ENCODE peak calls at places on chromosomes 2 and 18, in eight cellular contexts. E, Q, V, T, N, K, G and C are unnamed samples.

GRCh38 chr2:240888890-240889573 is 6.9 kb downstream of the MAB21L4 start:
- DNase-seq in T (no peak), Q (no peak), G (no peak), V (no peak), K (no peak), E (no peak), N (no peak), C (peak; percentile 30)

GRCh38 chr2:156883828-156884615 is 373.5 kb upstream of the GALNT5 start:
- DNase-seq in V (no peak), N (no peak), T (no peak), E (peak; percentile 3), K (peak; percentile 28), Q (no peak), G (no peak), C (no peak)

GRCh38 chr2:72144746-72145657 is 2.7 kb downstream of the CYP26B1 start:
- DNase-seq in Q (peak; percentile 54), E (peak; percentile 96), G (no peak), V (peak; percentile 15), T (peak; percentile 58), N (peak; percentile 48), K (no peak), C (no peak)

GRCh38 chr18:31659574-31660149 is 24.7 kb downstream of the B4GALT6 start:
- DNase-seq in V (no peak), T (no peak), Q (no peak), N (no peak), K (no peak), E (no peak), G (no peak), C (no peak)

GRCh38 chr2:81194581-81194980 is 890.0 kb upstream of the LRRTM1 start:
- DNase-seq in K (no peak), E (no peak), Q (no peak), G (no peak), V (no peak), N (no peak), T (no peak), C (peak; percentile 38)

GRCh38 chr2:148614332-148615049 is 30.1 kb upstream of the EPC2 start:
- DNase-seq in K (peak; percentile 65), T (peak; percentile 65), V (peak; percentile 20), Q (peak; percentile 65), G (peak; percentile 8), E (peak; percentile 4), N (no peak), C (peak; percentile 50)

GRCh38 chr2:235217814-235218213 is 266.0 kb downstream of the SH3BP4 start:
- DNase-seq in G (no peak), Q (no peak), T (no peak), V (no peak), N (no peak), K (no peak), E (no peak), C (no peak)

GRCh38 chr18:3273042-3273441 is 11.1 kb downstream of the MYL12B start:
- DNase-seq in Q (no peak), E (no peak), N (no peak), V (no peak), K (no peak), G (no peak), T (no peak), C (no peak)

GRCh38 chr2:135662088-135662487 is 79.6 kb upstream of the UBXN4 start:
- DNase-seq in V (no peak), K (peak; percentile 52), Q (no peak), E (no peak), N (no peak), G (no peak), T (peak; percentile 26), C (no peak)

GRCh38 chr2:157497603-157498314 is 53.9 kb upstream of the CYTIP start:
- DNase-seq in V (no peak), T (peak; percentile 65), Q (no peak), G (no peak), K (peak; percentile 36), N (no peak), E (peak; percentile 5), C (no peak)

GRCh38 chr2:173631123-173631450 is 276.4 kb downstream of the CDCA7 start:
- DNase-seq in E (peak; percentile 13), N (peak; percentile 44), K (no peak), V (no peak), G (no peak), T (peak; percentile 24), Q (no peak), C (no peak)

GRCh38 chr2:233174131-233174530 is 77.3 kb upstream of the ATG16L1 start:
- DNase-seq in V (no peak), E (no peak), K (no peak), N (no peak), Q (no peak), G (no peak), T (no peak), C (no peak)

GRCh38 chr2:38653715-38654494 is 12.0 kb upstream of the GALM start:
- DNase-seq in T (peak; percentile 20), Q (no peak), E (no peak), K (no peak), N (no peak), V (no peak), G (no peak), C (no peak)

GRCh38 chr2:120576509-120577474 is 158.9 kb upstream of the GLI2 start:
- DNase-seq in E (no peak), T (no peak), V (no peak), G (peak; percentile 37), Q (peak; percentile 7), N (peak; percentile 68), K (no peak), C (no peak)

GRCh38 chr2:97355887-97356286 is 233.8 kb downstream of the ANKRD36B start:
- DNase-seq in G (no peak), Q (no peak), T (no peak), K (no peak), N (no peak), E (no peak), V (no peak), C (no peak)

GRCh38 chr2:53964237-53964952 is 6.4 kb downstream of the PSME4 start:
- DNase-seq in G (no peak), Q (no peak), E (no peak), N (no peak), K (no peak), V (no peak), T (no peak), C (no peak)

GRCh38 chr2:44680983-44681481 is 260.5 kb upstream of the SIX3 start:
- DNase-seq in E (no peak), N (no peak), G (no peak), T (peak; percentile 6), K (no peak), Q (no peak), V (no peak), C (no peak)

GRCh38 chr2:20165677-20166509 is 59.0 kb downstream of the SDC1 start:
- DNase-seq in V (no peak), Q (no peak), N (no peak), T (no peak), G (no peak), E (no peak), K (no peak), C (no peak)

GRCh38 chr18:11183621-11184020 is 34.3 kb upstream of the PIEZO2 start:
- DNase-seq in Q (no peak), V (no peak), T (no peak), G (no peak), N (no peak), K (peak; percentile 45), E (no peak), C (no peak)

GRCh38 chr2:46290019-46290418 is 7.2 kb upstream of the EPAS1 start:
- DNase-seq in N (no peak), E (no peak), T (no peak), G (no peak), Q (no peak), K (no peak), V (no peak), C (no peak)

GRCh38 chr18:31977270-31977872 is 34.4 kb upstream of the TRAPPC8 start:
- DNase-seq in G (peak; percentile 18), N (peak; percentile 58), E (peak; percentile 10), Q (peak; percentile 47), T (peak; percentile 78), K (peak; percentile 14), V (no peak), C (no peak)

GRCh38 chr2:15964936-15965563 is 24.7 kb downstream of the MYCN start:
- DNase-seq in N (no peak), T (no peak), V (no peak), K (no peak), Q (peak; percentile 95), E (no peak), G (no peak), C (no peak)

GRCh38 chr2:28610583-28611201 is 114.8 kb downstream of the PLB1 start:
- DNase-seq in V (no peak), E (peak; percentile 95), Q (peak; percentile 56), N (no peak), G (peak; percentile 50), T (peak; percentile 76), K (peak; percentile 96), C (no peak)

DNA sequence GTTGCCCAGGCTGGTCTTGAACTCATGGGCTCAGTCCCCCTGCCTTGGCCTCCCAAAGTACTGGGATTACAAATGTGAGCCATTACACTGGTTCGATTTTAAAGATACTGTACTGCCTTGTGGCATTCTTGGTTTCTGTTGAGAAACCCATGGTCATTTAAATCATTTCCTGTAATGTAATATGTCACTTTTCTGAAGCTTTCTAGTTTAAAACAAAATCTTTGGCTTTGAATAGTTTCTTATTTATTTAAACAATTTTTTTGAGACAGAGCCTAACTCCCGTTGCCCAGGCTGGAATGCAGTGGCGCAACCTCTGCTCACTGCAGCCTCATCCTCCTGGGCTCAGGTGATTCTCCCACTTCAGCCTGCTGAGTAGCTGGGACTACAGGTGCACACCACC is 8.9 kb downstream of the ZNF512 start:
- DNase-seq in T (no peak), E (no peak), N (no peak), K (no peak), V (no peak), G (no peak), Q (no peak), C (no peak)
- H3K9me3 ChIP-seq in T (no peaks in the 10 kb centered on the region), E (peaks cover 10% of the 10 kb centered on the region), N (no peaks in the 10 kb centered on the region), K (no peaks in the 10 kb centered on the region), V (no peaks in the 10 kb centered on the region), G (peaks cover 8% of the 10 kb centered on the region), Q (no peaks in the 10 kb centered on the region), C (peaks cover 24% of the 10 kb centered on the region)

DNA sequence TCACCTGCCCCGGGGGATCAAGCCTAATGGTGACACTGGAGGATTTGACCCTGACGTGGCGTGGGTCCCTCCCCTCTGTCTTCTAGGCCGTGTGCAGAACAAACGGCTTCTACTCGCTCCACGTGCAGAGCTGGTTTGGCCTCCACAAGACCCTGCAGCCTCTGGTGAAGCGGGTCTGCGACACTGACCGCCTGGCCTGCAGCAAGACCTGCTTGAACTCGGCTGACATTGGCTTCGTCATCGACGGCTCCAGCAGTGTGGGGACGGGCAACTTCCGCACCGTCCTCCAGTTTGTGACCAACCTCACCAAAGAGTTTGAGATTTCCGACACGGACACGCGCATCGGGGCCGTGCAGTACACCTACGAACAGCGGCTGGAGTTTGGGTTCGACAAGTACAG is 111.9 kb downstream of the VIT start:
- DNase-seq in N (no peak), E (no peak), T (no peak), K (no peak), Q (no peak), G (no peak), V (no peak), C (no peak)
- H3K4me1 ChIP-seq in N (no peaks in the 10 kb centered on the region), E (no peaks in the 10 kb centered on the region), T (no peaks in the 10 kb centered on the region), K (no peaks in the 10 kb centered on the region), Q (no peaks in the 10 kb centered on the region), G (peaks cover 14% of the 10 kb centered on the region), V (no peaks in the 10 kb centered on the region), C (no peaks in the 10 kb centered on the region)

GRCh38 chr2:6233932-6234331 is 541.7 kb downstream of the SOX11 start:
- DNase-seq in E (no peak), T (no peak), V (no peak), N (no peak), G (no peak), K (no peak), Q (no peak), C (no peak)
- H3K9me3 ChIP-seq in E (peaks cover 8% of the 10 kb centered on the region), T (no peaks in the 10 kb centered on the region), V (no peaks in the 10 kb centered on the region), N (no peaks in the 10 kb centered on the region), G (no peaks in the 10 kb centered on the region), K (no peaks in the 10 kb centered on the region), Q (no peaks in the 10 kb centered on the region), C (no peaks in the 10 kb centered on the region)

GRCh38 chr18:34709104-34709503 is 994 bp upstream of the DTNA start:
- DNase-seq in V (no peak), T (no peak), G (no peak), E (no peak), K (peak; percentile 69), Q (no peak), N (no peak), C (no peak)
- H3K4me1 ChIP-seq in V (no peaks in the 10 kb centered on the region), T (peaks cover 9% of the 10 kb centered on the region), G (peaks cover 6% of the 10 kb centered on the region), E (peaks cover 33% of the 10 kb centered on the region), K (peaks cover 31% of the 10 kb centered on the region), Q (peaks cover 39% of the 10 kb centered on the region), N (peaks cover 26% of the 10 kb centered on the region), C (peaks cover 24% of the 10 kb centered on the region)